ENCODE peak calls at places on chromosomes 11 and 22, in four cellular contexts. U is HepG2, M is K562, C is Panc1. Z is an unnamed sample.

GRCh38 chr11:63896071-63896470 is 20.9 kb downstream of the RCOR2 start:
- DNase-seq in C (no peak), U (no peak), M (no peak), Z (no peak)

GRCh38 chr11:60914620-60915249 is 777 bp downstream of the TMEM109 start:
- DNase-seq in M (peak), C (no peak), U (no peak), Z (no peak)

GRCh38 chr11:95372097-95372656 is 141.2 kb upstream of the SESN3 start:
- DNase-seq in M (no peak), C (no peak), U (no peak), Z (no peak)

GRCh38 chr11:112841719-112842118 is 119.5 kb upstream of the NCAM1 start:
- DNase-seq in C (no peak), M (no peak), U (no peak), Z (no peak)

GRCh38 chr11:15690326-15690725 is 575.6 kb downstream of the INSC start:
- DNase-seq in U (no peak), M (no peak), C (no peak), Z (no peak)

GRCh38 chr22:48748113-48748859 is 1079.4 kb downstream of the BRD1 start:
- DNase-seq in C (no peak), M (no peak), U (no peak), Z (no peak)

GRCh38 chr11:73272680-73273038 is 521 bp downstream of the P2RY6 start:
- DNase-seq in U (no peak), M (no peak), C (no peak), Z (no peak)

GRCh38 chr22:43152355-43153071 is 1.2 kb downstream of the TSPO start:
- DNase-seq in C (no peak), U (no peak), M (no peak), Z (no peak)

GRCh38 chr11:64879226-64879900 is 942 bp upstream of the EHD1 start:
- DNase-seq in M (no peak), C (no peak), U (no peak), Z (no peak)

DNA sequence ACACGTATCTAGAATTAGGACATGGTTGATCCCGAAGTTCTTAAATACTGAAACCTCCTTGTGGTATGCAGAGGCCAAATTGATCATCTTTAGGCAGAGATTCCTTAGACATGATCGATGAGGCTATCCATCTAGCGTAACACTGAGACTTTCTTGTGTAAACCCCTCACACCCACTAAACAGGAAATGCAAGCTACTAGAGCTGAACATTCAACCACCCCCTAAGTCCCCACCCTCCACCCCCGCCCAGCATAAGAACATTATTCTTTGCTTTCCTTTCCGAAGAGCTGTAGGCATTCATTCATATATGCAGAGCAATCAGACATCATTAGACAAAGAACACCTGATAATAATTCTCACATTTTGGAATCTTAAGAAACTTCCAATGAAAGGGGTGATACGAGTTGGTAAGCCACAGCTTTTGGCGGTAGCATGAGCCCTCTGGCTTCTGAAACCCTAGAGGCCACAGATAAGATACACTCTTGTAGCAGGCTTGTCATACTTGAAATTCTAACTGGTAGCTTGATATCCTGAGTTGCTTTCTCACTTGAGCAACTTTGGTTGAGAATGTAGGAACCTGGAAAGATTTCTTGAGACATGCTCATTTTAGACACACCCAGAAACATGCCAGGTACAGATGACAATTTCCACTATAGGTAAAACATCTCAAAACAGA is 42.2 kb downstream of the FLI1 start:
- DNase-seq in M (no peak), U (no peak), C (no peak), Z (no peak)
- TF ChIP-seq TCF7L2 in M (no peak), U (no peak), C (no peak), Z (no peak)

DNA sequence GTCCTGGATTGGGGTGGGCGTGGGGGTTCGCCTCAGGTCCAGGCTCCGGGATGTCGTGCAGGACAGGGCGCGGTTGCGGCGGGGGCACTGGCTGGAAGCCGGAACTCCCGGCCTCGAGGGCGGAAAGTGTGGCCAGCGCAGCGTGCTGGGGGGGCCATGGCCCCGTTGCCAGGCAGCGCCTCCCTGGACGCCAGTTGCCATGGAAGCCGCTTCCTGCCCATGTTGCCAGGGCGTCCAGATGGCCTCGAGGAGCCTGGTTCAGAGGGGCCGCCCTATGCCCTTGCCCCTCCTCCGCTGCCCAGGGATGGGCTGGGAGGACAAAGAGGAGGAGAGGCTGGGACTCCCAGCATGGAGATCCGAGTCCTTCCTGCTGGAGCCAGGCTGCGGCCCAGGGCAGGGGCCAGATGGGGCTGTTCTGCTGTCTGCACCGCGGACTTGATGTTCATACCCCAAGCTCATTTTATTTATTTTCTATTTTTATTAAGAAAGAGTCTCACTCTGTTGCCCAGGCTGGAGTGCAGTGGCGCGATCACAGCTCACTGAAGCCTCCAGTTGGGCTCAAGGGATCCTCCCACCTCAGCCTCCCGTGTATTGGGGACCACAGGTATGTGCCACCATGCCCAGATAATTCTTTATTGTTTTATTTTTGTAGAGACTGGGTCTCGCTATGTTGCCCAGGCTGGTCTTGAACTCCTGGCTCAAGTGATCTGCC is 4.6 kb upstream of the CCDC188 start:
- DNase-seq in U (peak), C (no peak), M (no peak), Z (no peak)
- TF ChIP-seq TCF7L2 in U (no peak), C (no peak), M (no peak), Z (peak)

DNA sequence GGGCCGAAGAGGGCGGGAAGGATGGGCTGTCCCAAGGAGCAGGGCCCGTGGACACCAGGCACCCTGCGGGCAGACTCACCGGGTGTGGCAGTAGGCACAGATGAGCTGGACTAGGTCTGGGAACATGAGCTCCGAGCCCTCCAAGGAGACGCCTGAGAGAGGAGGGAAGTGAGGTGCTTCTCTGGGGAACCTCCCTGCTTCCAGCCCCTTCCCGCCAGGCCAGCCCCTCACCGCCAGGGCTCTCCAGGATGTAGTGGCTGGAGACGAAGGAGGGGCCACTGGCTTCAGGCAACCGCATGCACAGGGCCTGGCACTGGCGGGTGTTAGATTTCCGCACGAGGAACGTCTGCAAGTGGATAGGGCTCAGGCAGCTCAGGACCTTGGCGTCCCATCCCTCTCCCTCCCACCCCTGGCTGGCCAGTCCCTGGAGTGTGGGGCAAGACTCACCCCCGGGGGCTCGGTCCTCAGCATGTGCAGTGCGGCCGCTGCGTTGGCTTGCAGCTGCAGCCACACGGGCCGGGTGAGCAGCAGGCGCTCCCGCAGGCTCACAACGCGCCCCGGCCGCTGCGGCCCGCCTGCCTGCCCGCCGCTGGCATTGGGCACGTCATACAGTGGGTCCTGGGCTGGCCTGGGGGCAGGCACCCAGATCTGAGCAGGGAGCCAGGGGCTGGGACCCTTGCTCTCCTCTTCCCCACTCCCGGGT is 552 bp downstream of the RIN1 start:
- DNase-seq in C (no peak), M (peak), U (no peak), Z (no peak)
- TF ChIP-seq TCF7L2 in C (no peak), M (no peak), U (no peak), Z (no peak)

DNA sequence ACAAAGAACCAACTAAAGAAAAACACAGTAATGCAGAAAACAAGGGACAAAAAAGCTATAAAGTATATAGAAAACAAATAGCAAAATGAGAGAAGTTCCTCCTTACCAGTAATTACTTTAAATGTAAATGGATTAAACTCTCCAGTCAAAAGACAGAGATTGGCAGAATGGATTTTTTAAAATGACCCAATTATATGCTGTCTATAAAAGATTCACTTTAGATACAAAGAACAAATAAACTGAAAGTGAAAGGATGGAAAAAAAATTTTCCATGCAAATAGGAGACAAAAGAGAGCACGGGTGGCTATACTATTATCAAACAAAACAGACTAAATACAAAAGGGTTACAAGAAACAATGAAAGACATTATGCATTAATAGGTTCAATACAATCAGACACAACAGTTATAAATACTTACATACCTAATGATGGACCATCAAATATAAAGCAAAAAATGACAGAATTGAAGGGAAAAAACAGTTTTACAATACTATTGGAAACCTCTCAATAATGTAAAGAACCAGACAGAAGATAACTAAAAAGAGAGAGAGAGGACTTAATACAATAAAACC is 64.6 kb downstream of the NARS2 start:
- DNase-seq in M (no peak), U (no peak), C (no peak), Z (no peak)
- TF ChIP-seq TCF7L2 in M (no peak), U (no peak), C (no peak), Z (no peak)

DNA sequence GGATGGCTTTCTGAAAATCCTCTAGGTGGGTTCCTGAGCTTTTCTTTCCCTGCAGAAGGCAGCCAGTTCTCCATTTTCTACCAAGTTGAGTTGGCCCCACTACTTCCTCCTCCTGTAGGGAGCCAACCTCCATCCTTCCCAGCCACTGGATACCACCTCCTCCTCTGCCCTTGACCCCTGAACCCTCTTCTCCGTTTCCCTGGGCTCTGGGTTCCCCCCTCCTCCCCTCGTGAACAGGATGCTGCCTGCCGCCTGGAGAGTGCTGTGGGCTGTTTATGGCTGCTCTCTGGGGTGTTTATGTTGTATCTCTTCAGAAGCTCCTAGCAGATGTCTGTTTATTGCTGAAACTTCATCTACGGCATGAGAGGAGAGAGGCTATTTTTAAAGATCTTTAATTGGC is 8.6 kb downstream of the MICAL2 start:
- DNase-seq in M (no peak), U (no peak), C (no peak), Z (no peak)
- TF ChIP-seq TCF7L2 in M (no peak), U (no peak), C (no peak), Z (no peak)

DNA sequence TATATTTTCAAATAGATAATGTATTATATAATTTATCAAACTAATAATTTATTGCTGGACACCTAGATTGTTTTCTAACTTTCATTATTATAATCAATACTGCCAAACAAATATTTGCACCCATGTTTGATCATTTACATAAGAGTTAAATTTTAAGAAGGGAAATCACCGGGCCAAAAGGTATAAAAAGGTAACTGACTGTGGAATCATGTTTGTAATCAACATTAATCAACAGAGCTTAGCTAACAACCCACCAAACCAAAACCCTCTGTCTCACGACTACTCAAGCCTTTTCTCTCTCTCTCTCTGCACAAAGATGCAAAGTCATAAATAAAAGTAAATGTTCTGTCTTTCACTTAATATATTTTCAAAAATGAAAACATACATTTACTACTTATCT is 14.8 kb downstream of the LPXN start:
- DNase-seq in C (no peak), M (no peak), U (no peak), Z (no peak)
- TF ChIP-seq TCF7L2 in C (no peak), M (no peak), U (no peak), Z (no peak)

GRCh38 chr22:46076651-46077339 is 73.5 kb upstream of the PPARA start:
- DNase-seq in U (no peak), M (no peak), C (no peak), Z (no peak)
- TF ChIP-seq TCF7L2 in U (no peak), M (no peak), C (no peak), Z (no peak)

DNA sequence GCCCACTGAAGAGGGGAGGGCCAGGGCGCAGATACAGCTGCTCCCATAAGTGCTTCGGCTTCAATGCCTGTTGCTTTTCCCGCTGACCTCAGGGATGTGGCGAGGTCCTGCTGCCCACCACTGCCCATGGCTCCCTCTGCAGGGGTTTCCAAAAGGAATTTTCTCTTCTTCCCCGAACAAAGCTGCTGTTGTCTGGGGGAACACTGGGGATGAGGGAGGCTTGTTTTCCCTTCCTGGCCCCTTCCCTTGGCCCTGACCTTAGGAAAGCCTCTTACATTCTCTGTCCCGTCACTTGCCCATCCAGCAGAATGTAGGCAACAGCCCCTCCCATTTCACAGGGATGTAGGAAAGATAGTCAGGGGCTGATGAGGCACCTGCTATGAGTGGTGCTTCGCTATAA is 34.8 kb downstream of the CD82 start:
- DNase-seq in M (no peak), U (no peak), C (no peak), Z (no peak)
- TF ChIP-seq TCF7L2 in M (no peak), U (no peak), C (no peak), Z (no peak)

GRCh38 chr22:38417252-38418060 is 37.5 kb downstream of the KCNJ4 start:
- DNase-seq in U (no peak), M (no peak), C (no peak), Z (no peak)
- TF ChIP-seq TCF7L2 in U (no peak), M (no peak), C (no peak), Z (no peak)

Z was measured in HCT116.